ENCODE peak calls at places on chromosomes 1 and 21, in seven cellular contexts. S is DMS 273 treated with DMSO at 0.1 percent for 48 hours, F is naive B cell, Y is heart right ventricle, J is anterior cingulate cortex, U is GM12892, E is endothelial cell of umbilical vein. D is an unnamed sample.

GRCh38 chr1:227947678-227948492 is at the start of gene WNT9A:
- DNase-seq in S (peak), F (no peak), Y (peak), J (no peak), U (peak), E (peak), D (no peak)

GRCh38 chr1:214833357-214833756 is 230.4 kb downstream of the CENPF start:
- DNase-seq in S (no peak), F (no peak), Y (no peak), J (no peak), U (no peak), E (no peak), D (no peak)

GRCh38 chr1:16926491-16927195 is 4.9 kb downstream of the CROCC start:
- DNase-seq in S (no peak), F (no peak), Y (no peak), J (peak), U (no peak), E (no peak), D (peak)

GRCh38 chr1:93993731-93994130 is 84.5 kb upstream of the GCLM start:
- DNase-seq in S (no peak), F (no peak), Y (no peak), J (no peak), U (no peak), E (no peak), D (no peak)

GRCh38 chr1:232538224-232538942 is 91.5 kb downstream of the SIPA1L2 start:
- DNase-seq in S (no peak), F (no peak), Y (no peak), J (no peak), U (no peak), E (no peak), D (no peak)

GRCh38 chr1:231139125-231139649 is 22.7 kb upstream of the TRIM67 start:
- DNase-seq in S (no peak), F (no peak), Y (no peak), J (no peak), U (no peak), E (peak), D (no peak)

GRCh38 chr21:46111857-46112730 is 14.2 kb downstream of the COL6A2 start:
- DNase-seq in S (no peak), F (no peak), Y (peak), J (no peak), U (peak), E (no peak), D (peak)

GRCh38 chr1:115717541-115717940 is 51.0 kb downstream of the CASQ2 start:
- DNase-seq in S (no peak), F (no peak), Y (no peak), J (no peak), U (no peak), E (peak), D (peak)

GRCh38 chr1:156266051-156266450 is 16.6 kb downstream of the SMG5 start:
- DNase-seq in S (no peak), F (no peak), Y (no peak), J (no peak), U (no peak), E (no peak), D (no peak)

GRCh38 chr1:36829066-36829465 is 205.2 kb downstream of the GRIK3 start:
- DNase-seq in S (peak), F (no peak), Y (no peak), J (no peak), U (no peak), E (no peak), D (no peak)

GRCh38 chr21:14591882-14592281 is 45.8 kb upstream of the SAMSN1 start:
- DNase-seq in S (no peak), F (no peak), Y (no peak), J (no peak), U (no peak), E (peak), D (no peak)

GRCh38 chr1:93666613-93667384 is 14.8 kb downstream of the BCAR3 start:
- DNase-seq in S (no peak), F (no peak), Y (no peak), J (no peak), U (no peak), E (peak), D (no peak)

GRCh38 chr1:23370744-23371710 is 1.4 kb upstream of the ZNF436 start:
- DNase-seq in S (peak), F (no peak), Y (no peak), J (no peak), U (no peak), E (peak), D (no peak)

GRCh38 chr1:84853743-84854721 is 39.0 kb downstream of the LPAR3 start:
- DNase-seq in S (no peak), F (no peak), Y (no peak), J (no peak), U (peak), E (peak), D (no peak)

GRCh38 chr21:32768530-32768929 is 3.0 kb downstream of the PAXBP1 start:
- DNase-seq in S (no peak), F (no peak), Y (no peak), J (no peak), U (no peak), E (no peak), D (no peak)

GRCh38 chr1:112927462-112927971 is 28.5 kb downstream of the SLC16A1 start:
- DNase-seq in S (no peak), F (no peak), Y (no peak), J (no peak), U (no peak), E (no peak), D (no peak)

GRCh38 chr1:245810181-245810727 is 655.5 kb downstream of the KIF26B start:
- DNase-seq in S (no peak), F (no peak), Y (no peak), J (no peak), U (no peak), E (no peak), D (no peak)

GRCh38 chr1:8860738-8861516 is 17.6 kb downstream of the ENO1 start:
- DNase-seq in S (no peak), F (no peak), Y (no peak), J (no peak), U (no peak), E (no peak), D (no peak)

GRCh38 chr1:100921110-100921706 is 25.3 kb downstream of the SLC30A7 start:
- DNase-seq in S (no peak), F (peak), Y (no peak), J (no peak), U (no peak), E (peak), D (no peak)

GRCh38 chr1:211113566-211113965 is 20.4 kb downstream of the KCNH1 start:
- DNase-seq in S (no peak), F (no peak), Y (no peak), J (no peak), U (no peak), E (no peak), D (no peak)

GRCh38 chr21:15908187-15908586 is 178.4 kb downstream of the USP25 start:
- DNase-seq in S (no peak), F (no peak), Y (no peak), J (no peak), U (no peak), E (no peak), D (no peak)

GRCh38 chr1:235972316-235973090 is 92.4 kb downstream of the NID1 start:
- DNase-seq in S (no peak), F (no peak), Y (no peak), J (no peak), U (no peak), E (no peak), D (no peak)

GRCh38 chr21:28688381-28688780 is 304.3 kb downstream of the LTN1 start:
- DNase-seq in S (no peak), F (no peak), Y (no peak), J (no peak), U (no peak), E (no peak), D (no peak)

GRCh38 chr1:230869499-230869898 is 1.2 kb upstream of the C1orf198 start:
- DNase-seq in S (no peak), F (no peak), Y (no peak), J (no peak), U (no peak), E (no peak), D (no peak)

GRCh38 chr1:5093042-5093441 is 438.6 kb downstream of the AJAP1 start:
- DNase-seq in S (no peak), F (no peak), Y (no peak), J (no peak), U (no peak), E (no peak), D (no peak)